ENCODE peak calls at places on chromosomes 3 and 15, in eight cellular contexts. E is AG09309, I is foreskin fibroblast, N is HFF-Myc, S is ovary, C is mucosa of descending colon, X is OCI-LY7, O is endothelial cell. P is an unnamed sample.

GRCh38 chr3:158700559-158700958 is 28.1 kb upstream of the LXN start:
- DNase-seq in N (no peak), X (no peak), E (no peak), S (no peak), I (no peak), O (no peak), C (no peak), P (no peak)

GRCh38 chr15:100434038-100434437 is 92.3 kb upstream of the ADAMTS17 start:
- DNase-seq in X (no peak), O (no peak), E (no peak), C (no peak), S (no peak), N (no peak), I (no peak), P (no peak)

GRCh38 chr3:83567935-83568334 is 1390.9 kb upstream of the CADM2 start:
- DNase-seq in C (no peak), I (no peak), O (no peak), S (no peak), X (no peak), E (no peak), N (no peak), P (no peak)

GRCh38 chr3:124620600-124621063 is 109.6 kb upstream of the UMPS start:
- DNase-seq in I (no peak), E (no peak), X (peak; percentile 4), N (no peak), S (peak; percentile 23), C (peak; percentile 79), O (peak; percentile 20), P (peak; percentile 17)

GRCh38 chr3:195249858-195250464 is 21.0 kb downstream of the XXYLT1 start:
- DNase-seq in X (no peak), E (no peak), O (no peak), N (no peak), I (no peak), C (no peak), S (no peak), P (peak; percentile 4)

GRCh38 chr3:31880020-31880419 is 101.0 kb downstream of the OSBPL10 start:
- DNase-seq in I (peak; percentile 35), X (peak; percentile 89), O (no peak), E (peak; percentile 24), C (no peak), S (no peak), N (no peak), P (no peak)

GRCh38 chr15:68682330-68682729 is 103.5 kb downstream of the CORO2B start:
- DNase-seq in S (no peak), I (no peak), X (peak; percentile 74), N (no peak), O (no peak), C (no peak), E (no peak), P (no peak)

GRCh38 chr3:98512576-98512975 is 10.1 kb downstream of the CLDND1 start:
- DNase-seq in X (no peak), N (no peak), I (no peak), C (no peak), O (no peak), S (no peak), E (no peak), P (no peak)

GRCh38 chr3:124793054-124793740 is 62.9 kb downstream of the UMPS start:
- DNase-seq in X (no peak), C (no peak), S (no peak), O (no peak), E (no peak), N (no peak), I (peak; percentile 53), P (no peak)

GRCh38 chr3:46006646-46007045 is 11.0 kb upstream of the FYCO1 start:
- DNase-seq in N (no peak), X (no peak), I (peak; percentile 49), O (no peak), C (no peak), S (no peak), E (peak; percentile 78), P (no peak)

GRCh38 chr3:145735631-145736030 is 425.4 kb downstream of the PLOD2 start:
- DNase-seq in N (no peak), S (no peak), O (no peak), C (no peak), X (no peak), I (no peak), E (no peak), P (no peak)

GRCh38 chr3:37935756-37936666 is 54.6 kb upstream of the VILL start:
- DNase-seq in N (peak; percentile 88), E (peak; percentile 93), O (no peak), S (no peak), C (no peak), I (peak; percentile 91), X (no peak), P (no peak)

GRCh38 chr15:79028411-79028964 is 62.1 kb downstream of the RASGRF1 start:
- DNase-seq in E (no peak), C (peak; percentile 43), S (no peak), I (no peak), X (peak; percentile 68), N (no peak), O (peak; percentile 70), P (no peak)

GRCh38 chr3:63450634-63451363 is 172.7 kb downstream of the SYNPR start:
- DNase-seq in C (peak; percentile 44), O (no peak), X (no peak), I (no peak), N (no peak), S (no peak), E (no peak), P (no peak)

GRCh38 chr3:41265823-41266273 is 66.5 kb downstream of the CTNNB1 start:
- DNase-seq in C (no peak), E (no peak), X (no peak), N (peak; percentile 44), O (no peak), S (no peak), I (peak; percentile 73), P (no peak)

GRCh38 chr3:197309528-197310361 is 11.3 kb upstream of the DLG1 start:
- DNase-seq in N (no peak), E (peak; percentile 92), I (peak; percentile 77), X (peak; percentile 45), S (no peak), O (no peak), C (no peak), P (no peak)

GRCh38 chr3:176663376-176663775 is 533.9 kb downstream of the TBL1XR1 start:
- DNase-seq in I (peak; percentile 9), E (no peak), C (no peak), X (no peak), O (no peak), S (no peak), N (no peak), P (no peak)

GRCh38 chr15:98800437-98801233 is 152.3 kb downstream of the IGF1R start:
- DNase-seq in O (peak; percentile 58), S (peak; percentile 50), I (peak; percentile 77), E (peak; percentile 68), N (peak; percentile 26), C (peak; percentile 47), X (no peak), P (no peak)

GRCh38 chr3:134279466-134279865 is 28.8 kb upstream of the RYK start:
- DNase-seq in I (no peak), N (no peak), C (no peak), O (no peak), E (no peak), X (no peak), S (no peak), P (no peak)

GRCh38 chr15:33874156-33874555 is 94.1 kb upstream of the CHRM5 start:
- DNase-seq in S (no peak), I (no peak), N (no peak), O (no peak), E (no peak), C (no peak), X (no peak), P (no peak)

GRCh38 chr15:33871911-33872760 is 96.2 kb upstream of the CHRM5 start:
- DNase-seq in E (no peak), C (no peak), I (peak; percentile 23), O (no peak), N (no peak), S (no peak), X (no peak), P (no peak)

DNA sequence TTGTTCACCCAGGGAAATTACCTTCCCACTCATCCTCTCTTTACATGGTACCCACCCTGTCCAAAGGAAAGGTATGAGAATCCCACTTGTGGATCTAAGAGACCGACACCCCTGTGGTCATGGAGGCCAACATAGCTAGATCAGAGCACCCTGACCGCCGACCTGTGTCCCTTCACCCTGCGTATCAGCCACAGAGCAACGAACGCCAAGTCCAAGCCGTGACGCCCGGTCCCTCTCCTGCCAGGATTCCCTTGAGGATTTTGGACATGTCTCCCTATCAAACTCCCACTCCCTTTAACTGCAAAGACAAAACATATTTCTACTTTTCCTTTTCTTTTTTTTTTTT is 95.6 kb upstream of the CHRM5 start:
- DNase-seq in I (no peak), E (no peak), N (no peak), X (no peak), O (no peak), S (no peak), C (no peak), P (no peak)
- TF ChIP-seq CTCF in I (no peak), E (no peak), N (no peak), X (no peak), O (no peak), S (no peak), C (no peak), P (no peak)

GRCh38 chr15:50996641-50997040 is 88.2 kb downstream of the AP4E1 start:
- DNase-seq in C (no peak), X (no peak), N (no peak), I (peak; percentile 34), E (peak; percentile 17), S (no peak), O (no peak), P (no peak)

GRCh38 chr15:50997371-50998051 is 89.0 kb downstream of the AP4E1 start:
- DNase-seq in O (no peak), E (no peak), N (no peak), C (no peak), X (no peak), I (no peak), S (no peak), P (no peak)

DNA sequence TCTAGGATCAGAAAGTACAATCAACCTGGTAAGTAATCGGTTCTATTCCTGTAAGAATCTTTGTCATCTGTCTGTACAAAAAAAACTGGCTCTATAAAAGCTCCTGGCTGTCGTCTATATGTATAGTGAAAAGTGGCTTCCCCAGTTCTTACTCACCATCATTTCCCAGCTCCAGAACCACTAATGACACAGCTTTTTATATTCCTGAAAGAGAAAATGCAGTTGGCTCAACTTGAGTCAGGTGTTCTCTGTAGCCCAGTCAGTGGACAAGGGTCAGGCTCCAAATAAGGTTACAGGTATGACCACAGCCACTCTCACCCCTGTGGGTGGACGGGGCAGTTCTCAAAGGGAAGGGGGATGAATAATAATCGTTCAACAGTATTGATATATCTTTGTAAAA is 85.1 kb downstream of the AP4E1 start:
- DNase-seq in N (no peak), X (no peak), C (no peak), E (no peak), I (no peak), S (no peak), O (no peak), P (no peak)
- TF ChIP-seq CTCF in N (no peak), X (no peak), C (no peak), E (no peak), I (no peak), S (no peak), O (no peak), P (no peak)

GRCh38 chr3:65379223-65379622 is 659.5 kb downstream of the MAGI1 start:
- DNase-seq in X (no peak), C (no peak), O (no peak), E (no peak), N (no peak), I (no peak), S (no peak), P (no peak)
- TF ChIP-seq CTCF in X (no peak), C (no peak), O (no peak), E (no peak), N (no peak), I (no peak), S (no peak), P (no peak)

GRCh38 chr3:148991219-148992026 is at the start of gene GYG1:
- DNase-seq in E (peak; percentile 21), N (no peak), I (peak; percentile 86), O (peak; percentile 69), X (peak; percentile 88), S (peak; percentile 87), C (peak; percentile 79), P (peak; percentile 78)
- TF ChIP-seq CTCF in E (peak; percentile 32), N (peak; percentile 33), I (peak; percentile 23), O (no peak), X (peak; percentile 80), S (no peak), C (no peak), P (no peak)

P was measured in natural killer cell.